ENCODE peak calls at places on chromosomes 12 and 14, in four cellular contexts. One of them, this sample, is unnamed.

GRCh38 chr12:124687695-124688301 is 120.4 kb upstream of the NCOR2 start:
- DNase-seq in GM12878: no peak
- DNase-seq in HepG2: no peak
- DNase-seq in HEK293T: no peak
- DNase-seq in this sample: no peak

GRCh38 chr12:54935235-54935951 is 49.2 kb downstream of the TESPA1 start:
- DNase-seq in HEK293T: no peak
- DNase-seq in GM12878: peak
- DNase-seq in HepG2: peak
- DNase-seq in this sample: peak

GRCh38 chr12:47158792-47159191 is 79.0 kb upstream of the AMIGO2 start:
- DNase-seq in HepG2: no peak
- DNase-seq in GM12878: no peak
- DNase-seq in HEK293T: no peak
- DNase-seq in this sample: no peak

GRCh38 chr12:111431772-111432171 is 26.0 kb downstream of the SH2B3 start:
- DNase-seq in HEK293T: no peak
- DNase-seq in HepG2: no peak
- DNase-seq in GM12878: no peak
- DNase-seq in this sample: no peak

GRCh38 chr12:42669471-42669997 is 80.0 kb upstream of the PRICKLE1 start:
- DNase-seq in GM12878: no peak
- DNase-seq in HEK293T: no peak
- DNase-seq in HepG2: no peak
- DNase-seq in this sample: no peak

GRCh38 chr12:110581951-110582285 is 1.2 kb downstream of the PPTC7 start:
- DNase-seq in HepG2: no peak
- DNase-seq in GM12878: no peak
- DNase-seq in HEK293T: no peak
- DNase-seq in this sample: peak

GRCh38 chr14:65620195-65620594 is 207.7 kb downstream of the FUT8 start:
- DNase-seq in GM12878: no peak
- DNase-seq in HEK293T: no peak
- DNase-seq in HepG2: no peak
- DNase-seq in this sample: no peak

GRCh38 chr14:21476526-21476924 is 234 bp downstream of the RAB2B start:
- DNase-seq in HEK293T: peak
- DNase-seq in HepG2: peak
- DNase-seq in GM12878: no peak
- DNase-seq in this sample: peak

GRCh38 chr12:122499991-122500684 is 594 bp downstream of the ZCCHC8 start:
- DNase-seq in GM12878: no peak
- DNase-seq in HepG2: peak
- DNase-seq in HEK293T: peak
- DNase-seq in this sample: peak

GRCh38 chr12:107127482-107128185 is 34.3 kb upstream of the CRY1 start:
- DNase-seq in HEK293T: no peak
- DNase-seq in GM12878: no peak
- DNase-seq in HepG2: no peak
- DNase-seq in this sample: no peak

GRCh38 chr12:21566907-21567355 is 37.7 kb downstream of the GYS2 start:
- DNase-seq in HEK293T: no peak
- DNase-seq in GM12878: no peak
- DNase-seq in HepG2: no peak
- DNase-seq in this sample: no peak

GRCh38 chr14:104181761-104182530 is 43.6 kb downstream of the KIF26A start:
- DNase-seq in HEK293T: no peak
- DNase-seq in HepG2: no peak
- DNase-seq in GM12878: no peak
- DNase-seq in this sample: no peak

GRCh38 chr12:120962487-120963054 is 15.8 kb upstream of the HNF1A start:
- DNase-seq in GM12878: no peak
- DNase-seq in HepG2: no peak
- DNase-seq in HEK293T: no peak
- DNase-seq in this sample: no peak

GRCh38 chr12:108332791-108333382 is 6.2 kb downstream of the CMKLR1 start:
- DNase-seq in HepG2: no peak
- DNase-seq in GM12878: no peak
- DNase-seq in HEK293T: no peak
- DNase-seq in this sample: no peak

GRCh38 chr12:112466011-112466422 is 47.3 kb downstream of the PTPN11 start:
- DNase-seq in GM12878: no peak
- DNase-seq in HEK293T: no peak
- DNase-seq in HepG2: peak
- DNase-seq in this sample: no peak

GRCh38 chr12:1852076-1852475 is 31.7 kb downstream of the LRTM2 start:
- DNase-seq in HEK293T: no peak
- DNase-seq in GM12878: no peak
- DNase-seq in HepG2: no peak
- DNase-seq in this sample: no peak

GRCh38 chr14:53180272-53181221 is 27.4 kb upstream of the DDHD1 start:
- DNase-seq in HepG2: peak
- DNase-seq in GM12878: peak
- DNase-seq in HEK293T: peak
- DNase-seq in this sample: peak

GRCh38 chr14:74574092-74574438 is 38.0 kb downstream of the LTBP2 start:
- DNase-seq in HEK293T: no peak
- DNase-seq in GM12878: no peak
- DNase-seq in HepG2: no peak
- DNase-seq in this sample: no peak

GRCh38 chr12:80364056-80364455 is 80.0 kb upstream of the PTPRQ start:
- DNase-seq in GM12878: no peak
- DNase-seq in HEK293T: no peak
- DNase-seq in HepG2: no peak
- DNase-seq in this sample: no peak

GRCh38 chr12:95460105-95460504 is 13.8 kb upstream of the METAP2 start:
- DNase-seq in GM12878: no peak
- DNase-seq in HepG2: no peak
- DNase-seq in HEK293T: no peak
- DNase-seq in this sample: no peak

GRCh38 chr12:122520676-122521075 is 6.1 kb downstream of the RSRC2 start:
- DNase-seq in GM12878: no peak
- DNase-seq in HEK293T: no peak
- DNase-seq in HepG2: no peak
- DNase-seq in this sample: no peak

GRCh38 chr12:86256169-86256568 is at the start of gene MGAT4C:
- DNase-seq in GM12878: no peak
- DNase-seq in HepG2: no peak
- DNase-seq in HEK293T: peak
- DNase-seq in this sample: no peak

GRCh38 chr12:108455706-108456105 is 59.4 kb upstream of the FICD start:
- DNase-seq in HEK293T: no peak
- DNase-seq in HepG2: no peak
- DNase-seq in GM12878: peak
- DNase-seq in this sample: no peak

GRCh38 chr14:62988967-62989366 is 56.3 kb downstream of the KCNH5 start:
- DNase-seq in HepG2: no peak
- DNase-seq in HEK293T: no peak
- DNase-seq in GM12878: no peak
- DNase-seq in this sample: no peak

GRCh38 chr14:92160619-92161018 is 38.9 kb downstream of the CPSF2 start:
- DNase-seq in HepG2: no peak
- DNase-seq in HEK293T: no peak
- DNase-seq in GM12878: no peak
- DNase-seq in this sample: no peak

GRCh38 chr14:63204407-63205280 is at the start of gene RHOJ:
- DNase-seq in GM12878: no peak
- DNase-seq in HEK293T: no peak
- DNase-seq in HepG2: no peak
- DNase-seq in this sample: no peak

GRCh38 chr12:121505513-121505912 is 75.3 kb downstream of the KDM2B start:
- DNase-seq in HepG2: no peak
- DNase-seq in GM12878: no peak
- DNase-seq in HEK293T: no peak
- DNase-seq in this sample: no peak

GRCh38 chr14:80117876-80118275 is 93.4 kb downstream of the DIO2 start:
- DNase-seq in GM12878: no peak
- DNase-seq in HEK293T: no peak
- DNase-seq in HepG2: no peak
- DNase-seq in this sample: no peak

GRCh38 chr12:22625671-22626251 is 790 bp downstream of the ETNK1 start:
- DNase-seq in HepG2: peak
- DNase-seq in GM12878: peak
- DNase-seq in HEK293T: peak
- DNase-seq in this sample: peak

GRCh38 chr12:121957831-121958515 is 39.6 kb downstream of the CFAP251 start:
- DNase-seq in HepG2: no peak
- DNase-seq in HEK293T: no peak
- DNase-seq in GM12878: no peak
- DNase-seq in this sample: no peak

GRCh38 chr14:86646688-86647687 is 1117.0 kb downstream of the FLRT2 start:
- DNase-seq in HEK293T: no peak
- DNase-seq in HepG2: peak
- DNase-seq in GM12878: no peak
- DNase-seq in this sample: no peak

GRCh38 chr14:52902971-52903385 is 47.9 kb downstream of the FERMT2 start:
- DNase-seq in HepG2: no peak
- DNase-seq in HEK293T: no peak
- DNase-seq in GM12878: no peak
- DNase-seq in this sample: no peak

GRCh38 chr14:32417956-32418552 is 89.0 kb downstream of the AKAP6 start:
- DNase-seq in HEK293T: no peak
- DNase-seq in GM12878: no peak
- DNase-seq in HepG2: no peak
- DNase-seq in this sample: peak

GRCh38 chr12:121857322-121858246 is 1.1 kb downstream of the HPD start:
- DNase-seq in GM12878: no peak
- DNase-seq in HEK293T: no peak
- DNase-seq in HepG2: peak
- DNase-seq in this sample: no peak

GRCh38 chr12:91958816-91959215 is 186.8 kb downstream of the BTG1 start:
- DNase-seq in HepG2: no peak
- DNase-seq in HEK293T: no peak
- DNase-seq in GM12878: no peak
- DNase-seq in this sample: no peak

GRCh38 chr14:47993883-47994282 is 318.5 kb upstream of the MDGA2 start:
- DNase-seq in GM12878: no peak
- DNase-seq in HEK293T: no peak
- DNase-seq in HepG2: no peak
- DNase-seq in this sample: no peak

GRCh38 chr14:58626441-58626840 is 11.3 kb upstream of the DACT1 start:
- DNase-seq in HepG2: no peak
- DNase-seq in HEK293T: no peak
- DNase-seq in GM12878: no peak
- DNase-seq in this sample: no peak
- TF ChIP-seq TARDBP in HepG2: no peak
- TF ChIP-seq TARDBP in HEK293T: no peak
- TF ChIP-seq TARDBP in GM12878: no peak
- TF ChIP-seq TARDBP in this sample: no peak

DNA sequence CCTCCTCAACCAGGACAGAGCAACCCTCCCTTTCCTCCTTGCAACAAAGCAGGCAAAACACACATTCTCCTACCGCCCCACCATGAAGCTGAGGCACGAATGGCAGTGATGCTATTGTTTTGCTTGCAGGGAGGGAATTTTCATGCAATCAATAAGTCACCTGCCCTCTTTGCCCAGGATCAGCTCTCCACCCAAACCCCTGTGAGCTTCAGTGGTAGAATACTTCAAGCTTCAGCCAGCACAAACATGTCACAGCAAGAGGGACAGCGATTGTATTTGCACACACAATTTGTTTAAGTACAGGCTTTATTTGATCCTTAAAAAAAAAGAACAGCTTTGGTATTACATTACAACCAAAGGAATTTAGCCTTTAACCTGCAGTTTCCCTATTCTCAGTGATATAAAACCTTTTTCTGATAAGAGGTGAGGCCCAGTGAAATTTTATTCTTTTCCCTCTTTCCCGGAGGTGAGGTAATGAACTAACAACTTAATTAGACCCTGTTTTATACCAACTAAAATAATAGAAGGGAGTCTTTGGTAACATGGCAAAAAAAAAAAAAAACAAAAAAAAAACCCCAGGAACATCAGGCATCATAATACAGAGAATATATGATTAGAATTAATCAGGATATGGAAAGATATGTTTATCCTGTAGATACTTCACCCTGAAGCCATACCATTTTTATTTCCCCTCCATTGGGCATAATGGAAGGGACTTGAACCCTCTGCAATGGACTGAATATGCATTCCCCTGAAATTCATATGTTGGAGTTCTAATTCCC is 87.1 kb upstream of the EEA1 start:
- DNase-seq in GM12878: no peak
- DNase-seq in HepG2: peak
- DNase-seq in HEK293T: no peak
- DNase-seq in this sample: no peak
- TF ChIP-seq TARDBP in GM12878: no peak
- TF ChIP-seq TARDBP in HepG2: peak
- TF ChIP-seq TARDBP in HEK293T: no peak
- TF ChIP-seq TARDBP in this sample: no peak

GRCh38 chr14:22991852-22992251 is 9.5 kb upstream of the AJUBA start:
- DNase-seq in GM12878: no peak
- DNase-seq in HepG2: no peak
- DNase-seq in HEK293T: no peak
- DNase-seq in this sample: no peak
- TF ChIP-seq TARDBP in GM12878: no peak
- TF ChIP-seq TARDBP in HepG2: no peak
- TF ChIP-seq TARDBP in HEK293T: no peak
- TF ChIP-seq TARDBP in this sample: no peak

GRCh38 chr14:99055019-99055418 is 217.0 kb downstream of the BCL11B start:
- DNase-seq in HEK293T: no peak
- DNase-seq in HepG2: no peak
- DNase-seq in GM12878: no peak
- DNase-seq in this sample: no peak
- TF ChIP-seq TARDBP in HEK293T: no peak
- TF ChIP-seq TARDBP in HepG2: no peak
- TF ChIP-seq TARDBP in GM12878: no peak
- TF ChIP-seq TARDBP in this sample: no peak